ENCODE peak calls at places on chromosomes 13 and 19, in eight cellular contexts. T is H1, U is A549, E is SK-N-SH, I is GM12878, S is K562, N is endothelial cell of umbilical vein, X is HepG2. D is an unnamed sample.
A peak's percentile ranks its signal among the peaks of the same experiment; 100 is the strongest.

GRCh38 chr19:38667552-38668205 is 20.2 kb downstream of the ACTN4 start:
- DNase-seq in X (no peak), I (no peak), N (peak; percentile 58), S (no peak), E (no peak), T (no peak), U (no peak), D (no peak)

GRCh38 chr13:30920162-30920561 is 12.3 kb upstream of the TEX26 start:
- DNase-seq in S (no peak), I (no peak), U (no peak), T (no peak), X (no peak), E (no peak), N (no peak), D (no peak)

GRCh38 chr13:62643799-62644484 is 1228.3 kb upstream of the PCDH20 start:
- DNase-seq in N (no peak), S (no peak), X (no peak), E (no peak), U (no peak), T (no peak), I (peak; percentile 15), D (no peak)

GRCh38 chr13:113845723-113846638 is 17.9 kb downstream of the GAS6 start:
- DNase-seq in S (no peak), X (no peak), E (no peak), N (no peak), U (no peak), I (no peak), T (no peak), D (no peak)

GRCh38 chr13:106095406-106095805 is 440.1 kb downstream of the EFNB2 start:
- DNase-seq in X (no peak), I (no peak), E (no peak), N (no peak), T (no peak), S (no peak), U (no peak), D (no peak)

GRCh38 chr19:56301886-56302620 is 12.6 kb downstream of the ZSCAN5A start:
- DNase-seq in E (no peak), I (no peak), N (peak; percentile 7), S (no peak), T (no peak), X (no peak), U (no peak), D (no peak)

GRCh38 chr19:4354282-4354681 is 10.9 kb downstream of the MPND start:
- DNase-seq in I (no peak), X (no peak), E (no peak), T (no peak), N (no peak), S (no peak), U (no peak), D (no peak)

GRCh38 chr19:46813570-46814358 is 25.4 kb upstream of the SLC1A5 start:
- DNase-seq in U (peak; percentile 84), T (no peak), N (peak; percentile 87), I (no peak), S (no peak), X (peak; percentile 56), E (no peak), D (no peak)

GRCh38 chr13:45367358-45367757 is 26.4 kb upstream of the TPT1 start:
- DNase-seq in U (peak; percentile 80), E (no peak), N (peak; percentile 79), I (peak; percentile 67), T (no peak), S (peak; percentile 71), X (peak; percentile 69), D (peak; percentile 95)

GRCh38 chr13:44389003-44389666 is 15.5 kb downstream of the SERP2 start:
- DNase-seq in X (no peak), T (no peak), N (no peak), E (no peak), U (no peak), I (no peak), S (no peak), D (no peak)

GRCh38 chr19:42626181-42626580 is 31.5 kb upstream of the CEACAM8 start:
- DNase-seq in E (no peak), I (no peak), N (no peak), X (no peak), U (no peak), T (no peak), S (no peak), D (no peak)

GRCh38 chr19:42628411-42629135 is 33.8 kb upstream of the CEACAM8 start:
- DNase-seq in I (no peak), E (no peak), S (no peak), N (no peak), T (no peak), U (no peak), X (no peak), D (no peak)

GRCh38 chr19:42629191-42629590 is 34.5 kb upstream of the CEACAM8 start:
- DNase-seq in S (no peak), T (no peak), X (no peak), U (no peak), I (no peak), N (no peak), E (no peak), D (no peak)

DNA sequence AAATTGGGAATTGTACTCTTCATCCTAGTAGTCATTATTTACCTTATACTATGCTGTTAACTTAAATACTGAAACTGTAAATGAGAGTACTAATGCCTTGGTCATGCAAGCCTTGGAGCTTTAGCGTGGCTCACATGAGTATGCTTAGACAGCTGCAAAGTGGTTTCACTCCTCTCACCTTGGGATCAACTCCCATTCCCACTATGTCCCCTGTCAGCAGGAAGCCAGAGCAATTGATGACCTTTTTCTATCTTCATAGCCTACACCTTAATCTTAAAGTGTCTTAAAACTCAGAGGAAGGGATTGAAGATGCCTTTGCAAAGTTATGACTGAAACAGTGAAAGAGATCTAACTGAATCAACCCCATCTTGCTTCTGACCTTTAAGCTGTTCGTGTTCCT is 33.2 kb upstream of the CEACAM8 start:
- DNase-seq in X (no peak), U (no peak), S (no peak), N (no peak), E (no peak), I (no peak), T (no peak), D (no peak)
- H3K4me2 ChIP-seq in X (no peak overlapping the region), U (no peak overlapping the region), S (no peak overlapping the region), N (no peak overlapping the region), E (no peak overlapping the region), I (no peak overlapping the region), T (no peak overlapping the region), D (no peak overlapping the region)

DNA sequence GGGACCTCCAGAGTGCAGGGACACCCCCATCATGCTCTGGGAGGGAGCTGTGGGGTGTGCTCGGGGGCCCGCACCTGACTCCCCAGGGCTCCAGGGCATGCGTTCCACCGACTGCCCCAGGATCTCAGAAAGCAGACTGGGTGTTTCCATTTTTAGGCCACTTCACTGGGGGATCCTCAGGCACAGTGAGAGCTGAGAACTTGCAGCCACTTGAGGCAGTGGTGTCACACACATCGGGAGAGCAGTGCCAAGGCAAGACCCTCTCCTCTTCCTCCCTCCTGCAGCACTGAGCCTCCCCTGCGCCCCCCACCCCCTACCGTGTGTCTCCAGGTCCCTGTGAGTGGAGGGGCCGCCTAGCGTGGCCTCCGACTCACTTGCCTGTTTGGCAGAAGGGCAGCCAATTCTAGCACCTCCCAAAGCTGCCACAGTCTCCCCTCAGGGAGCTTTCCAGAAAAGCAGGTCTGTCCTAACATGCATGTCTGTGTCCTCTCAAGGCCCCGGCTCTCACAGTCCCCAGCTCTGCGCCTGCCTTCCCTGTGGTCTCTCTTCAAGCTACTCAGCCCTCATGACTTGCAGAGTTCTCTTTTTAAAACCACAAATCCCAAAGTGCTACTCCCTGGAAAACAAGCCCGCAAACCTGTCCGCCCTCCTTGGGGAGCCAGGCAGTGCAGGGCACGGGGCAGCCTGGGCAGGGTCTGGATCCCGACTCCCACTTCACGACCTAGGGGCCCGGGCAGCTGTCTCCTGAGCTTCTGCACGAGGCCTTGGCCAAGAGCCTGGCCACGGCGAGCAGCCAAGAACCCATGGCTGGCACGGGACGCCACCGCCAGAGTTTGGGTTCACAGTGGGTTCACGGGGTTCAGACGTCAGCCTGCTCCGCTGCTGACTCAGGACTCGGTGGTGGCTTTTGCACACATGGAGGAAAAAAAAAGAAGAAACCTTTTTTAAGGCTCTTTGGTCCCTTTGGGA is 94.1 kb downstream of the STK24 start:
- DNase-seq in T (no peak), E (no peak), S (no peak), N (peak; percentile 87), U (no peak), I (no peak), X (no peak), D (no peak)
- TF ChIP-seq MAX in T (no peak), E (no peak), S (no peak), N (no peak), U (no peak), I (peak; percentile 40), X (no peak), D (no peak)

DNA sequence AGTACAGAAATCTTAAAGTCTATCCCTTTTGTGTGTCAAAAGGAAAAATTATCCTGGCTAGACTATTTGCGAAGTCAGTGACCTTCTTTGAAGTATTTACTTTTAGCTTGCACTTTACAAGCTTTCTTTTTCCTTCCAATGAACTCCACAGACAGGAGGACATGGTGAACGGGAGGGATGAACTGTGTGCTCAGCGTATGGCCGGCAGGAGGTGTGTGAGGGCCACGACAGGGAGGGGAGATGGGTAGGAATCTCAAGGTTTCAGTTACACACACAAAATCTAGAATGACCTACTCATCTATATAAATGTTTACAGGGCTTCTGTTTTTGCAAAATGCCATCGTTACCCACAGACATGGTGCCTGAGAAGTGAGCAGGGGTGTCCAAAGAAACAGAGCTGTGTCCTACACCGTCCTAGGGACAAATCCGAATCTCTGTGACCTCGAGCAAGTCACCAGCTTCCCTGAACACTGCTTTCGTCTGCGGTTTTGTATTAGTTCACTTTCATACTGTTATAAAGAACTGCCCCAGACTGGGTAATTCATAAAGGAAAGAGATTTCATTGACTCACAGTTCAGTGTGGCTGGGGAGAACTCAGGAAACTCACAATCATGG is 537.2 kb downstream of the LIG4 start:
- DNase-seq in I (no peak), E (peak; percentile 3), X (no peak), N (no peak), S (no peak), T (no peak), U (no peak), D (no peak)
- H3K4me2 ChIP-seq in I (no peak overlapping the region), E (no peak overlapping the region), X (no peak overlapping the region), N (no peak overlapping the region), S (no peak overlapping the region), T (no peak overlapping the region), U (no peak overlapping the region), D (no peak overlapping the region)

DNA sequence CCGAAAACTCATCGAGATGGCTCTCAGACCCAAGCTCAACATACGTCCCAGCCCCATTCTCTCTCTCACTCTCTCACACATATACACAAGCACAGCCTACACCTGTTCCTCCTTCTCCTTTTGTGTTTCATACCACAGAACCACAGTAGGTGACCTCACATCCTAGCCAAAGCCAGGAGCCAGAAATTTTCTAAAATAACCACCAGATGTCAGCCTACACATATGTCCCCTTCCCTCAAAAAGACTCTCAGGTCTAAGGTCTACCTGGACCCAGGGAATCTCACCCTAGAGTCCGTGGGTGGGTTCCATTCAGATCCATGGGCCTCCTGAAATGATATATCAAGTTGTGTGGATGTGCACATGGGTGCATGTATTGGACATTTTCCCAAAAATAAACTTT is 104.2 kb upstream of the IPO5 start:
- DNase-seq in X (peak; percentile 36), S (no peak), U (peak; percentile 24), E (peak; percentile 15), N (peak; percentile 66), I (peak; percentile 8), T (no peak), D (peak; percentile 34)
- TF ChIP-seq MAX in X (no peak), S (no peak), U (no peak), E (no peak), N (no peak), I (no peak), T (no peak), D (no peak)

GRCh38 chr13:58883405-58883804 is 1251.9 kb downstream of the PCDH17 start:
- DNase-seq in T (no peak), N (no peak), S (no peak), E (no peak), U (no peak), I (no peak), X (no peak), D (no peak)
- H3K4me2 ChIP-seq in T (no peak overlapping the region), N (no peak overlapping the region), S (no peak overlapping the region), E (no peak overlapping the region), U (no peak overlapping the region), I (no peak overlapping the region), X (no peak overlapping the region), D (no peak overlapping the region)

GRCh38 chr13:29454931-29455481 is 140.5 kb downstream of the SLC7A1 start:
- DNase-seq in I (no peak), T (peak; percentile 55), U (peak; percentile 24), E (no peak), N (peak; percentile 24), S (peak; percentile 38), X (peak; percentile 16), D (peak; percentile 24)
- TF ChIP-seq MAX in I (no peak), T (no peak), U (no peak), E (no peak), N (no peak), S (no peak), X (no peak), D (no peak)